ENCODE peak calls at places on chromosomes 13 and 19, in six cellular contexts. S, I, H, K, U and L are unnamed samples.

GRCh38 chr19:53598361-53598760 is 33.4 kb upstream of the DPRX start:
- DNase-seq in S (no peak), H (no peak), I (no peak), K (no peak), U (no peak), L (no peak)

GRCh38 chr13:101115762-101116161 is 300.5 kb downstream of the NALCN start:
- DNase-seq in K (no peak), S (no peak), I (no peak), H (no peak), U (no peak), L (no peak)

GRCh38 chr19:35736913-35737886 is 5.1 kb downstream of the IGFLR1 start:
- DNase-seq in H (no peak), K (no peak), U (no peak), I (no peak), S (no peak), L (no peak)

GRCh38 chr19:7427944-7428343 is 60.9 kb downstream of the PEX11G start:
- DNase-seq in U (peak; percentile 54), K (no peak), I (no peak), S (peak; percentile 29), H (no peak), L (no peak)

GRCh38 chr19:17339088-17339741 is 1.9 kb downstream of the GTPBP3 start:
- DNase-seq in U (no peak), I (no peak), K (no peak), H (no peak), S (no peak), L (no peak)

GRCh38 chr13:105655046-105655445 is 880.4 kb downstream of the EFNB2 start:
- DNase-seq in I (no peak), H (no peak), U (peak; percentile 70), K (no peak), S (peak; percentile 14), L (peak; percentile 74)

GRCh38 chr19:49120868-49121267 is 1.5 kb downstream of the PPFIA3 start:
- DNase-seq in S (no peak), K (no peak), I (no peak), H (no peak), U (no peak), L (no peak)

GRCh38 chr13:95030948-95031347 is 270.3 kb downstream of the ABCC4 start:
- DNase-seq in H (no peak), U (no peak), S (no peak), K (no peak), I (no peak), L (no peak)

GRCh38 chr13:66461021-66461420 is 769.1 kb downstream of the PCDH9 start:
- DNase-seq in S (no peak), U (peak; percentile 14), K (no peak), I (no peak), H (no peak), L (no peak)

GRCh38 chr19:42683917-42684513 is 56.3 kb downstream of the PSG3 start:
- DNase-seq in U (peak; percentile 43), I (no peak), H (no peak), K (no peak), S (no peak), L (no peak)

GRCh38 chr19:32367063-32367462 is 21.7 kb downstream of the ZNF507 start:
- DNase-seq in H (no peak), S (no peak), U (no peak), K (no peak), I (no peak), L (no peak)

GRCh38 chr13:55566334-55566733 is 1574.4 kb upstream of the PRR20A start:
- DNase-seq in U (no peak), S (no peak), I (no peak), K (no peak), H (no peak), L (no peak)

GRCh38 chr13:79405831-79406596 is at the start of gene RBM26:
- DNase-seq in K (peak; percentile 93), S (peak; percentile 79), H (peak; percentile 82), U (peak; percentile 94), I (peak; percentile 80), L (peak; percentile 82)

GRCh38 chr13:112741185-112741755 is 51.4 kb downstream of the ATP11A start:
- DNase-seq in H (no peak), K (no peak), S (no peak), I (no peak), U (no peak), L (no peak)